ENCODE peak calls at places on chromosomes 12 and 14, in nine cellular contexts. N is lung, E is IMR-90, C is mammary epithelial cell, J is GM23338, I is right lobe of liver, B is heart right ventricle, S is lower lobe of right lung, Y is pancreas. H is an unnamed sample. For H3K4me1, the result is how much of the 10 kb centered on the place peaks cover.

GRCh38 chr14:79896009-79896408 is 315.3 kb downstream of the DIO2 start:
- DNase-seq in C (no peak), S (no peak), I (no peak), J (no peak), Y (no peak), N (no peak), B (no peak), E (peak), H (no peak)

GRCh38 chr14:51576899-51577298 is 74.8 kb upstream of the FRMD6 start:
- DNase-seq in Y (no peak), J (no peak), S (no peak), C (peak), E (peak), B (no peak), I (no peak), N (no peak), H (no peak)

GRCh38 chr12:51661199-51661598 is 70.2 kb downstream of the SCN8A start:
- DNase-seq in J (no peak), B (no peak), N (no peak), I (no peak), C (no peak), Y (no peak), S (no peak), E (no peak), H (no peak)

GRCh38 chr14:94903338-94903737 is 133.4 kb upstream of the GSC start:
- DNase-seq in J (no peak), N (no peak), B (no peak), I (no peak), S (no peak), E (no peak), C (no peak), Y (no peak), H (no peak)

GRCh38 chr12:124804011-124804621 is 59.5 kb downstream of the SCARB1 start:
- DNase-seq in I (peak), S (peak), Y (no peak), J (peak), N (peak), B (no peak), E (peak), C (no peak), H (peak)

GRCh38 chr12:62472472-62472871 is 5.8 kb downstream of the MON2 start:
- DNase-seq in I (no peak), B (no peak), J (peak), Y (no peak), C (no peak), E (no peak), N (no peak), S (no peak), H (no peak)

GRCh38 chr12:4217091-4217490 is 56.5 kb upstream of the CCND2 start:
- DNase-seq in Y (no peak), B (no peak), J (no peak), N (no peak), S (no peak), E (no peak), C (no peak), I (no peak), H (no peak)

GRCh38 chr14:33352821-33353220 is 414.1 kb downstream of the NPAS3 start:
- DNase-seq in E (no peak), J (no peak), N (no peak), I (no peak), Y (no peak), C (no peak), B (no peak), S (no peak), H (no peak)

GRCh38 chr14:103028772-103029171 is 28.6 kb downstream of the CDC42BPB start:
- DNase-seq in I (no peak), S (no peak), Y (no peak), N (no peak), J (no peak), E (no peak), B (no peak), C (no peak), H (no peak)

GRCh38 chr12:42696424-42697149 is 107.0 kb upstream of the PRICKLE1 start:
- DNase-seq in Y (no peak), S (peak), C (peak), B (peak), J (no peak), E (peak), I (no peak), N (peak), H (no peak)

GRCh38 chr12:131116437-131117117 is 162.9 kb downstream of the ADGRD1 start:
- DNase-seq in C (no peak), J (peak), S (peak), B (no peak), E (no peak), Y (peak), I (no peak), N (no peak), H (no peak)

GRCh38 chr12:30977124-30977523 is 50.6 kb downstream of the TSPAN11 start:
- DNase-seq in Y (no peak), B (no peak), I (no peak), E (no peak), N (no peak), J (no peak), S (no peak), C (no peak), H (no peak)

GRCh38 chr14:36663404-36664321 is 2.0 kb downstream of the PAX9 start:
- DNase-seq in J (peak), S (no peak), B (no peak), Y (no peak), N (no peak), E (no peak), I (no peak), C (no peak), H (no peak)

GRCh38 chr12:102067574-102068258 is 5.9 kb upstream of the WASHC3 start:
- DNase-seq in I (no peak), C (no peak), B (no peak), N (no peak), Y (no peak), E (peak), J (no peak), S (no peak), H (no peak)

GRCh38 chr12:123126294-123127144 is 24.4 kb downstream of the PITPNM2 start:
- DNase-seq in B (no peak), J (no peak), C (peak), N (no peak), S (no peak), I (no peak), Y (no peak), E (peak), H (no peak)

GRCh38 chr12:49301759-49302158 is 6.8 kb downstream of the PRPH start:
- DNase-seq in C (no peak), S (no peak), E (no peak), N (no peak), B (no peak), Y (no peak), J (no peak), I (no peak), H (no peak)

GRCh38 chr12:12445882-12446181 is 89.0 kb downstream of the BORCS5 start:
- DNase-seq in C (peak), J (no peak), S (no peak), Y (no peak), N (no peak), I (no peak), E (peak), B (no peak), H (no peak)

GRCh38 chr14:102234331-102235264 is 70.4 kb downstream of the MOK start:
- DNase-seq in I (no peak), E (no peak), S (no peak), J (no peak), N (no peak), Y (no peak), C (no peak), B (no peak), H (no peak)

GRCh38 chr12:57216014-57216891 is at the start of gene NXPH4:
- DNase-seq in C (no peak), Y (peak), S (no peak), I (peak), N (no peak), J (peak), E (no peak), B (peak), H (no peak)

GRCh38 chr12:115035536-115036107 is 351.6 kb upstream of the TBX3 start:
- DNase-seq in N (no peak), C (no peak), I (no peak), B (peak), E (no peak), Y (no peak), J (no peak), S (no peak), H (no peak)

GRCh38 chr12:6638305-6638704 is 2.5 kb upstream of the LPAR5 start:
- DNase-seq in S (no peak), N (no peak), Y (no peak), J (no peak), B (no peak), I (no peak), C (no peak), E (no peak), H (no peak)

GRCh38 chr12:130421896-130422295 is 84.2 kb downstream of the PIWIL1 start:
- DNase-seq in Y (no peak), J (no peak), I (no peak), E (no peak), C (no peak), B (no peak), S (no peak), N (no peak), H (no peak)

GRCh38 chr12:69996276-69996675 is 171.2 kb downstream of the MYRFL start:
- DNase-seq in Y (no peak), N (no peak), I (no peak), S (no peak), B (no peak), E (no peak), J (no peak), C (no peak), H (no peak)

GRCh38 chr14:89425931-89426330 is 8.9 kb upstream of the FOXN3 start:
- DNase-seq in J (no peak), S (no peak), C (peak), B (no peak), Y (no peak), E (peak), N (no peak), I (no peak), H (no peak)

GRCh38 chr14:30770376-30770775 is 104.0 kb upstream of the COCH start:
- DNase-seq in J (no peak), Y (no peak), N (no peak), E (no peak), I (no peak), S (no peak), B (no peak), C (no peak), H (no peak)

GRCh38 chr12:5768880-5769199 is 176.2 kb downstream of the ANO2 start:
- DNase-seq in I (no peak), J (no peak), B (no peak), Y (no peak), N (no peak), C (no peak), S (no peak), E (no peak), H (no peak)

GRCh38 chr12:15184484-15184883 is 36.7 kb downstream of the RERG start:
- DNase-seq in Y (no peak), N (no peak), C (no peak), S (no peak), J (no peak), I (no peak), B (no peak), E (no peak), H (no peak)

GRCh38 chr14:105863296-105864108 is 337.1 kb downstream of the TMEM121 start:
- DNase-seq in S (no peak), J (no peak), C (no peak), E (no peak), I (peak), N (no peak), B (peak), Y (peak), H (no peak)

GRCh38 chr12:104521731-104522130 is 65.0 kb downstream of the CHST11 start:
- DNase-seq in S (no peak), C (no peak), B (no peak), J (no peak), N (no peak), E (peak), I (no peak), Y (no peak), H (peak)

DNA sequence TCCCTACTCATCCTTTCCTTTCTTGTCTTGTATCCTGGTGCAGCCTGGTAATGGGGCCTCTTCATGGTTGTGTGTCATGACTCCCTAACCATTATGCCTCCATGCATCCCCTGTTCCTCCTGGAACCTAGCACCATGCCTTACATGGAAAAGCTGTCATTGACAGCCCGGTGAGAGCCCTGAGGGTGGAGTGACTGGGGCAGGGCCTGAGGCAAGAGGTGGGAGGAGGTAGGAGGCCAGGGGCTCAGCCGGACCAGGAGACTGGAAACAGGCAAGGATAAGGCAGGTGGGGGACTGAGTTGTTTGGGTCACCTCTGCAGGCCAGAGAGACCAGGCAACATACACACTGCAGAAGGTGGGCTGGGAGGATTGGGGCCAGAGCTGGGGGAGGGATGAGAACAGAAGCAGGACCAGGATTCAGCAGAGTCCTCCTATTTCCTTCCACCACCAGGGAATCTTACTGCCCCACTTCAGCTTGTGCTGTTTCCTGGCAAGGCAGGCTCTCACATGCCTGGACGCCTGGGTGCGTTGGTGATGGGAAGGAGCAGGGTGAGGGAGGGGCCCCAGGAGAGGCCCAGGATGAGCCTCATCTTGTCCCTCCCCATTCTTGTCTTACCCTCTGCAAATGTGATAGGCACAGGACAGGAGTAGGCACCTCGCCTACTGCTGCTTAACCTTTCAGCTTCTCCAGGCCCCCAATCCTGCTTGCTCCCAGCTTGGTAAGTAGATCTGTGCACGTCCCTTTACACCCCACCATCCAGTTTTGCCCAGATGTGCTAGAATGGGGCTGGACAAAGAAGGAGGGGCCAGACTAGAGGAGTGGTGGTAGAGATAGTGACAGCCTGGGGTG is at the start of gene LTB4R2:
- DNase-seq in I (no peak), B (no peak), Y (no peak), C (peak), E (no peak), S (peak), J (no peak), N (no peak), H (no peak)
- H3K4me1 ChIP-seq in I (half or more), B (under half), Y (under half), C (half or more), E (under half), S (half or more), J (under half), N (under half), H (under half)

GRCh38 chr14:77059276-77059934 is 30.9 kb upstream of the IRF2BPL start:
- DNase-seq in Y (no peak), B (no peak), N (no peak), S (no peak), E (peak), C (peak), J (peak), I (no peak), H (no peak)
- H3K27ac ChIP-seq in Y (no peak), B (no peak), N (no peak), S (no peak), E (no peak), C (no peak), J (no peak), I (no peak), H (no peak)

DNA sequence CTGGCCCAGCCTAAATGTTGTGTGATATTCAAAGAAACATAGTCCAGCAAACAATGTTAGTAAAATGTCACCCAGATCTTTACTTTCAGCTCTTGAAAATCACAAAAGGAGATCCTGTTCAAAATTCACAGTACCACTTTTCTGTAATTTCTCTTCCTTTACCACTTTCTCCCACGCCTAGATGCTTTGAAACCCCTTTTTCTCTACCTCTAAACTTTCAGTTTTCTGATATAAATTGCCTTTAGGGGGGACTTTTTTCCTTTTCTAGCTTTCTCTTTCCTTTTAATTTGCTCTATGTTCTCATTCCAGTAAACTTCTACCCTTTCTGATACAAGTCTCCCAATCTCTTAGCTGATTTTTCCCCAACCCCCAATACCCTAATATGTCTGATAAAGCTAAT is 101.8 kb downstream of the LMO3 start:
- DNase-seq in B (no peak), Y (no peak), N (no peak), J (no peak), C (no peak), I (no peak), S (no peak), E (no peak), H (no peak)
- H3K4me3 ChIP-seq in B (no peak), Y (no peak), N (no peak), J (no peak), C (no peak), I (no peak), S (no peak), E (no peak), H (no peak)

GRCh38 chr12:68876471-68876870 is 56.5 kb downstream of the CPM start:
- DNase-seq in I (no peak), N (no peak), J (no peak), E (no peak), B (no peak), C (no peak), S (no peak), Y (no peak), H (no peak)
- H3K4me1 ChIP-seq in I (under half), N (under half), J (under half), E (under half), B (under half), C (under half), S (under half), Y (under half), H (under half)

GRCh38 chr12:95349291-95349690 is 124.7 kb upstream of the METAP2 start:
- DNase-seq in N (no peak), C (no peak), I (no peak), B (no peak), E (no peak), Y (no peak), J (no peak), S (no peak), H (no peak)
- H3K27ac ChIP-seq in N (no peak), C (no peak), I (no peak), B (no peak), E (no peak), Y (no peak), J (no peak), S (no peak), H (no peak)

GRCh38 chr12:110001596-110001995 is 2.4 kb downstream of the ANKRD13A start:
- DNase-seq in B (no peak), I (no peak), J (no peak), Y (no peak), C (peak), E (peak), S (no peak), N (no peak), H (no peak)
- H3K4me3 ChIP-seq in B (no peak), I (no peak), J (no peak), Y (no peak), C (no peak), E (peak), S (no peak), N (no peak), H (no peak)

DNA sequence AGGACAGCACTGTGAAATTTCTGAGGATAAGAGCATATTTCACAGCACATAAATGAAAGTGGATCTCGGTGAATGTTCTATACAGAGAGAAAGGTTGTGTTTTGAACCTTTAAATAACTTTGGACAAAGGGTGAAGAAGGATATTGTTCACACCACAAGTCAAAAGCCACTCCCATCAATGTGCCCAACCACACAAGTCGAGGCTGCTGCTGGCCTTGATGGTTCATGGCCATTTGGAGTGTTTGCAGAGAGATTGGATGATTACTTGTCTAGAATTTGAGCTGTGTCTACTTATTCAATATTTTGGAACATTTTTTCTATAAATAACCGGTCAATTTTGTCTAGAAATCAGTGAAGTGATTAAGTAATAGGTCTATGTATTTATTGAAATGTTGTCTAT is 121.2 kb downstream of the HMGA2 start:
- DNase-seq in E (no peak), C (no peak), B (no peak), N (no peak), S (no peak), I (no peak), Y (no peak), J (no peak), H (no peak)
- H3K4me1 ChIP-seq in E (under half), C (half or more), B (under half), N (under half), S (under half), I (under half), Y (under half), J (under half), H (under half)

DNA sequence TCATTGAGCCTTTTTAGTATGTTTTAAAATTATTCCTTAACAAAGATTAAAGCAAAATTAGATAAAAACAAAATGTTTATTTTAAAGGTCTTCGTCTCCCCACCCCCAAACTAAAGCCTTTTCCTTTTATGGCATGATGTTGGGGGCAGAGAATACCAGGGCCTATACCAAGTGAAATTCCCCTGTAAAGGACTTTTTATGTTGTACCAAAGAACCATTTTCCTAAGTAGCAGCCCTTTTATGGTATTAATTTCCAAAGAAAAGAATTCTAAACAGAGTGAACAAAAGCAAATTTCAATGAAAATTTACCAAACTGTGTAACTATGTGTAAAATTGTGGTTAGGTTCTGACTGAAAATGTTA is 71.9 kb upstream of the GNPNAT1 start:
- DNase-seq in Y (no peak), B (no peak), N (no peak), E (peak), I (no peak), S (no peak), J (no peak), C (no peak), H (no peak)
- H3K27ac ChIP-seq in Y (no peak), B (no peak), N (no peak), E (peak), I (no peak), S (peak), J (peak), C (peak), H (peak)

DNA sequence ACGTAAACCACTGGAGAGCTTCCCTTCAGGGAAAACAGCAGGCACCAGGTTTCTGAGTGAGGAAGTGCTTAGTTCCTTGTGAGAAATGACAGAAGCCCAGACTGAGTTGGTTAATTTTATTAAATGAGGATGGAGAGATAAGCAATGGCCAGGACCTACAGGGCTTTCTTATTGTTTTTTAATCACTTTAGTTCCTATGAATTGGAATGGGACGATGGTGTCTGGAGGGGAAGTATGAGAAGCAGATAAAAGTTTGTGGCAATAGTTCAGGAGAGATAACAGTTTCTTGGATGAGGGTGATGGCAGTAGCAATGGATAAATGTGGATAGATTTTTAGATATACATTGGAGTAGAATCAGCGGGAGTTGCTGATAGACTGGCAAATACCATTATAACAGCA is 86.5 kb upstream of the PTPRR start:
- DNase-seq in B (no peak), E (no peak), Y (no peak), I (no peak), C (no peak), S (no peak), J (no peak), N (no peak), H (no peak)
- H3K4me3 ChIP-seq in B (no peak), E (no peak), Y (no peak), I (no peak), C (no peak), S (no peak), J (no peak), N (no peak), H (no peak)

H was measured in thoracic aorta.